ENCODE peak calls at places on chromosomes 13 and 19, in ten cellular contexts. E, U, X, D, W, H, R, B, O and N are unnamed samples.

GRCh38 chr13:93066187-93066586 is 160.4 kb upstream of the GPC6 start:
- DNase-seq in E (no peak), U (peak), X (no peak), D (no peak), W (no peak), H (no peak), R (no peak), B (no peak), O (no peak), N (no peak)

GRCh38 chr13:113406321-113407102 is 42.6 kb upstream of the GRTP1 start:
- DNase-seq in E (no peak), U (no peak), X (no peak), D (no peak), W (no peak), H (no peak), R (no peak), B (no peak), O (no peak), N (no peak)

GRCh38 chr19:456547-457110 is 4.2 kb downstream of the SHC2 start:
- DNase-seq in E (no peak), U (no peak), X (no peak), D (no peak), W (no peak), H (no peak), R (no peak), B (no peak), O (no peak), N (no peak)

GRCh38 chr13:93169980-93170379 is 56.6 kb upstream of the GPC6 start:
- DNase-seq in E (no peak), U (peak), X (no peak), D (no peak), W (no peak), H (no peak), R (no peak), B (peak), O (no peak), N (no peak)

GRCh38 chr19:1396768-1397679 is 4.3 kb downstream of the GAMT start:
- DNase-seq in E (no peak), U (no peak), X (no peak), D (no peak), W (no peak), H (no peak), R (no peak), B (no peak), O (no peak), N (no peak)

GRCh38 chr19:39362682-39363657 is 20.7 kb downstream of the SAMD4B start:
- DNase-seq in E (no peak), U (peak), X (no peak), D (no peak), W (no peak), H (no peak), R (no peak), B (no peak), O (peak), N (no peak)

GRCh38 chr13:113972451-113973217 is 1.2 kb downstream of the C13orf46 start:
- DNase-seq in E (no peak), U (no peak), X (no peak), D (no peak), W (no peak), H (no peak), R (no peak), B (peak), O (no peak), N (no peak)

GRCh38 chr19:48737360-48737998 is 2.9 kb downstream of the RASIP1 start:
- DNase-seq in E (no peak), U (no peak), X (no peak), D (no peak), W (no peak), H (no peak), R (no peak), B (peak), O (peak), N (peak)

GRCh38 chr19:42683917-42684513 is 56.3 kb downstream of the PSG3 start:
- DNase-seq in E (no peak), U (peak), X (no peak), D (peak), W (no peak), H (no peak), R (peak), B (peak), O (peak), N (peak)

GRCh38 chr13:110308377-110309158 is 1.5 kb downstream of the COL4A2 start:
- DNase-seq in E (no peak), U (peak), X (no peak), D (no peak), W (no peak), H (no peak), R (no peak), B (peak), O (peak), N (no peak)

GRCh38 chr13:78632956-78633355 is 26.0 kb downstream of the OBI1 start:
- DNase-seq in E (no peak), U (no peak), X (no peak), D (no peak), W (no peak), H (no peak), R (no peak), B (no peak), O (no peak), N (no peak)

GRCh38 chr19:28213476-28214082 is 999.4 kb downstream of the UQCRFS1 start:
- DNase-seq in E (no peak), U (no peak), X (no peak), D (peak), W (no peak), H (no peak), R (peak), B (peak), O (no peak), N (peak)

GRCh38 chr19:40594251-40594650 is 6.9 kb upstream of the LTBP4 start:
- DNase-seq in E (no peak), U (no peak), X (no peak), D (no peak), W (no peak), H (no peak), R (peak), B (peak), O (no peak), N (peak)

GRCh38 chr13:71798723-71799122 is 68.3 kb downstream of the DACH1 start:
- DNase-seq in E (no peak), U (no peak), X (no peak), D (no peak), W (no peak), H (no peak), R (no peak), B (no peak), O (no peak), N (peak)

GRCh38 chr19:6707658-6708018 is 12.8 kb downstream of the C3 start:
- DNase-seq in E (no peak), U (no peak), X (no peak), D (no peak), W (no peak), H (no peak), R (no peak), B (no peak), O (no peak), N (no peak)

GRCh38 chr19:862529-863304 is 3.3 kb downstream of the CFD start:
- DNase-seq in E (no peak), U (peak), X (no peak), D (peak), W (peak), H (peak), R (peak), B (peak), O (peak), N (peak)

GRCh38 chr13:44189085-44189484 is 184.5 kb upstream of the SERP2 start:
- DNase-seq in E (no peak), U (no peak), X (no peak), D (no peak), W (no peak), H (no peak), R (no peak), B (no peak), O (no peak), N (no peak)

GRCh38 chr19:38990949-38991697 is 15.6 kb upstream of the FBXO17 start:
- DNase-seq in E (no peak), U (no peak), X (no peak), D (no peak), W (no peak), H (no peak), R (no peak), B (no peak), O (no peak), N (no peak)

GRCh38 chr13:103036268-103036667 is 29.9 kb downstream of the SLC10A2 start:
- DNase-seq in E (no peak), U (no peak), X (no peak), D (no peak), W (no peak), H (no peak), R (no peak), B (no peak), O (no peak), N (no peak)

GRCh38 chr19:38389101-38389925 is 816 bp downstream of the SPRED3 start:
- DNase-seq in E (no peak), U (peak), X (peak), D (no peak), W (no peak), H (no peak), R (no peak), B (peak), O (peak), N (peak)

GRCh38 chr13:45518525-45519235 is 53.9 kb downstream of the COG3 start:
- DNase-seq in E (no peak), U (peak), X (no peak), D (no peak), W (no peak), H (no peak), R (no peak), B (peak), O (no peak), N (no peak)

GRCh38 chr13:72290962-72291681 is 424.1 kb upstream of the DACH1 start:
- DNase-seq in E (no peak), U (peak), X (no peak), D (peak), W (no peak), H (no peak), R (no peak), B (peak), O (no peak), N (no peak)

GRCh38 chr13:32048816-32049215 is 17.2 kb downstream of the FRY start:
- DNase-seq in E (no peak), U (no peak), X (no peak), D (no peak), W (no peak), H (no peak), R (no peak), B (no peak), O (no peak), N (no peak)

GRCh38 chr13:51557875-51558604 is 26.2 kb upstream of the WDFY2 start:
- DNase-seq in E (no peak), U (peak), X (no peak), D (no peak), W (no peak), H (no peak), R (no peak), B (no peak), O (peak), N (no peak)

GRCh38 chr13:74210693-74211393 is 76.6 kb upstream of the KLF12 start:
- DNase-seq in E (no peak), U (peak), X (no peak), D (no peak), W (no peak), H (no peak), R (no peak), B (no peak), O (peak), N (peak)

GRCh38 chr13:110641055-110642015 is 26.0 kb downstream of the NAXD start:
- DNase-seq in E (no peak), U (no peak), X (no peak), D (no peak), W (no peak), H (no peak), R (no peak), B (no peak), O (peak), N (no peak)

GRCh38 chr19:42028304-42029216 is 34.5 kb upstream of the ATP1A3 start:
- DNase-seq in E (peak), U (no peak), X (no peak), D (peak), W (peak), H (no peak), R (peak), B (peak), O (no peak), N (peak)

GRCh38 chr13:69809152-69809551 is 298.5 kb upstream of the ATXN8OS start:
- DNase-seq in E (no peak), U (no peak), X (no peak), D (no peak), W (no peak), H (no peak), R (no peak), B (no peak), O (no peak), N (no peak)

GRCh38 chr19:43618921-43619261 is 538 bp downstream of the ZNF428 start:
- DNase-seq in E (peak), U (peak), X (peak), D (no peak), W (no peak), H (no peak), R (peak), B (no peak), O (peak), N (peak)

GRCh38 chr13:113343692-113343968 is 20.3 kb downstream of the GRTP1 start:
- DNase-seq in E (no peak), U (no peak), X (no peak), D (no peak), W (no peak), H (no peak), R (no peak), B (no peak), O (no peak), N (no peak)

GRCh38 chr19:49448432-49448786 is 3.2 kb downstream of the PIH1D1 start:
- DNase-seq in E (no peak), U (no peak), X (no peak), D (no peak), W (no peak), H (no peak), R (no peak), B (no peak), O (no peak), N (no peak)

GRCh38 chr19:46745521-46746280 is at the start of gene FKRP:
- DNase-seq in E (no peak), U (no peak), X (no peak), D (no peak), W (peak), H (peak), R (peak), B (no peak), O (no peak), N (peak)

GRCh38 chr13:101941095-101941777 is 460.6 kb downstream of the FGF14 start:
- DNase-seq in E (no peak), U (peak), X (no peak), D (no peak), W (no peak), H (no peak), R (no peak), B (no peak), O (no peak), N (peak)